ENCODE peak calls at places on chromosome 18, in nine cellular contexts. R is aorta; L is mammary epithelial cell; X is suprapubic skin; H is activated CD4-positive, alpha-beta T cell treated with anti-CD3 and anti-CD28 coated beads, Interleukin-2, amount 10 ng/mL, durations not matched to agents 24 days and 14 days; Z is stimulated activated effector memory CD8-positive, alpha-beta T cell treated with anti-CD3 and anti-CD28 coated beads, Interleukin-12 subunit alpha, Interleukin-12 subunit beta, amount 100 ng/mL, for 72 hours; M is HFFc6; N is activated naive CD8-positive, alpha-beta T cell treated with anti-CD3 and anti-CD28 coated beads, Interleukin-2, amount 50 U/mL, for 24 hours; S is NCI-H2171. P is an unnamed sample.

GRCh38 chr18:67081866-67082265 is 434.7 kb downstream of the DSEL start:
- DNase-seq in M (no peak), Z (no peak), X (no peak), N (no peak), R (no peak), S (no peak), H (no peak), L (no peak), P (no peak)

GRCh38 chr18:58257461-58257860 is 213.4 kb downstream of the NEDD4L start:
- DNase-seq in Z (no peak), R (no peak), M (no peak), X (no peak), L (no peak), H (no peak), S (no peak), N (no peak), P (no peak)

GRCh38 chr18:48715651-48716354 is 177.0 kb downstream of the CTIF start:
- DNase-seq in L (no peak), H (no peak), N (no peak), X (no peak), S (no peak), M (no peak), R (peak; percentile 66), Z (no peak), P (peak; percentile 95)

GRCh38 chr18:25941556-25941955 is 148.9 kb downstream of the SS18 start:
- DNase-seq in M (no peak), R (no peak), H (no peak), Z (no peak), L (peak; percentile 8), X (no peak), N (no peak), S (no peak), P (no peak)

GRCh38 chr18:74316257-74317180 is 880 bp downstream of the C18orf63 start:
- DNase-seq in M (peak; percentile 86), Z (no peak), H (no peak), X (no peak), N (no peak), L (peak; percentile 32), R (no peak), S (no peak), P (no peak)

GRCh38 chr18:37987901-37988300 is 422.3 kb upstream of the CELF4 start:
- DNase-seq in N (no peak), H (no peak), Z (no peak), X (no peak), R (no peak), S (no peak), L (no peak), M (no peak), P (no peak)

GRCh38 chr18:56709463-56709862 is 58.3 kb downstream of the WDR7 start:
- DNase-seq in Z (no peak), L (peak; percentile 86), R (no peak), S (peak; percentile 20), H (peak; percentile 84), X (no peak), N (no peak), M (peak; percentile 89), P (peak; percentile 84)

GRCh38 chr18:9707381-9708056 is 582 bp upstream of the RAB31 start:
- DNase-seq in M (no peak), R (no peak), S (no peak), Z (no peak), X (peak; percentile 29), N (no peak), H (no peak), L (no peak), P (peak; percentile 12)

GRCh38 chr18:61569176-61569892 is 236.1 kb downstream of the CDH20 start:
- DNase-seq in H (no peak), R (no peak), S (no peak), N (no peak), Z (no peak), L (peak; percentile 76), M (peak; percentile 60), X (no peak), P (no peak)

GRCh38 chr18:35580748-35581534 is 599 bp upstream of the GALNT1 start:
- DNase-seq in S (peak; percentile 61), Z (peak; percentile 81), R (peak; percentile 87), M (no peak), N (peak; percentile 56), L (peak; percentile 58), X (peak; percentile 80), H (peak; percentile 86), P (peak; percentile 48)

GRCh38 chr18:46408334-46408987 is 248.6 kb downstream of the LOXHD1 start:
- DNase-seq in M (no peak), X (no peak), L (no peak), R (peak; percentile 43), S (no peak), Z (no peak), H (no peak), N (no peak), P (peak; percentile 93)

P was measured in MV-4-11.